ENCODE peak calls at places on chromosomes 11 and 22, in four cellular contexts. M, W, C and P are unnamed samples.

GRCh38 chr22:36731916-36732315 is 28.4 kb upstream of the CACNG2 start:
- DNase-seq in C (peak), M (no peak), W (no peak), P (no peak)

GRCh38 chr22:38879102-38879729 is 7.2 kb upstream of the CBX6 start:
- DNase-seq in M (no peak), W (no peak), C (no peak), P (no peak)

GRCh38 chr11:122069946-122070345 is 46.1 kb downstream of the BLID start:
- DNase-seq in W (peak), M (no peak), C (peak), P (peak)

GRCh38 chr11:35682230-35683195 is 19.9 kb downstream of the TRIM44 start:
- DNase-seq in M (no peak), C (no peak), W (no peak), P (no peak)

GRCh38 chr11:100247701-100248100 is 439.4 kb upstream of the ARHGAP42 start:
- DNase-seq in M (no peak), W (no peak), C (no peak), P (no peak)

GRCh38 chr22:31852691-31853370 is 91.5 kb upstream of the YWHAH start:
- DNase-seq in W (no peak), C (no peak), M (no peak), P (no peak)

GRCh38 chr11:46529086-46529905 is 64.5 kb downstream of the AMBRA1 start:
- DNase-seq in C (peak), M (no peak), W (peak), P (peak)

GRCh38 chr11:117449111-117449693 is 121.5 kb downstream of the CEP164 start:
- DNase-seq in M (no peak), C (peak), W (no peak), P (no peak)

GRCh38 chr22:26767351-26767970 is 110.1 kb downstream of the MIAT start:
- DNase-seq in M (no peak), W (no peak), C (no peak), P (no peak)

GRCh38 chr22:48824673-48825651 is 1002.7 kb downstream of the BRD1 start:
- DNase-seq in M (no peak), W (no peak), C (no peak), P (no peak)

GRCh38 chr11:134026655-134027343 is 42.1 kb upstream of the JAM3 start:
- DNase-seq in C (no peak), W (no peak), M (no peak), P (no peak)

GRCh38 chr11:101770648-101771047 is 144.2 kb upstream of the CEP126 start:
- DNase-seq in C (no peak), W (no peak), M (no peak), P (no peak)

GRCh38 chr22:40385041-40385782 is 14.8 kb downstream of the SGSM3 start:
- DNase-seq in C (no peak), W (no peak), M (no peak), P (peak)

GRCh38 chr11:128814856-128815705 is 52.0 kb downstream of the KCNJ1 start:
- DNase-seq in M (peak), W (no peak), C (peak), P (no peak)

GRCh38 chr11:123519797-123520193 is 89.7 kb downstream of the GRAMD1B start:
- DNase-seq in C (no peak), W (no peak), M (no peak), P (no peak)

GRCh38 chr22:50441428-50441993 is 33.3 kb downstream of the SBF1 start:
- DNase-seq in M (no peak), C (no peak), W (no peak), P (no peak)

GRCh38 chr11:133064152-133064877 is 468.0 kb downstream of the OPCML start:
- DNase-seq in M (no peak), W (peak), C (peak), P (peak)

GRCh38 chr11:128904303-128904871 is 13.2 kb downstream of the KCNJ5 start:
- DNase-seq in M (no peak), W (no peak), C (no peak), P (no peak)

GRCh38 chr22:30902496-30903357 is 65.8 kb downstream of the MORC2 start:
- DNase-seq in C (no peak), W (peak), M (no peak), P (peak)

GRCh38 chr11:47056261-47056915 is 119.8 kb downstream of the CSTPP1 start:
- DNase-seq in C (no peak), W (no peak), M (no peak), P (no peak)

GRCh38 chr11:10604340-10604748 is 35.9 kb upstream of the LYVE1 start:
- DNase-seq in M (no peak), C (peak), W (no peak), P (no peak)

GRCh38 chr11:128715691-128716153 is 21.9 kb downstream of the FLI1 start:
- DNase-seq in C (no peak), W (no peak), M (no peak), P (no peak)

GRCh38 chr22:39184586-39185577 is 32.4 kb upstream of the CBX7 start:
- DNase-seq in M (no peak), C (peak), W (no peak), P (no peak)

GRCh38 chr11:102767800-102768199 is 12.6 kb downstream of the MMP10 start:
- DNase-seq in M (no peak), W (no peak), C (no peak), P (no peak)

GRCh38 chr11:10550503-10550902 is 9.5 kb upstream of the RNF141 start:
- DNase-seq in C (no peak), M (peak), W (no peak), P (no peak)

GRCh38 chr22:39148727-39149535 is 3.5 kb downstream of the CBX7 start:
- DNase-seq in C (peak), M (no peak), W (peak), P (peak)

GRCh38 chr11:4511267-4511666 is 28.8 kb downstream of the OR52K1 start:
- DNase-seq in W (no peak), C (no peak), M (no peak), P (no peak)

GRCh38 chr11:73570415-73571114 is 27.3 kb downstream of the FAM168A start:
- DNase-seq in M (no peak), C (no peak), W (no peak), P (no peak)

GRCh38 chr11:34359548-34359891 is 1.7 kb upstream of the ABTB2 start:
- DNase-seq in M (no peak), W (no peak), C (no peak), P (peak)

GRCh38 chr11:15893080-15893492 is 463.3 kb downstream of the SOX6 start:
- DNase-seq in M (peak), W (no peak), C (no peak), P (no peak)

GRCh38 chr22:39650996-39651782 is 80.6 kb downstream of the CACNA1I start:
- DNase-seq in M (no peak), C (no peak), W (no peak), P (no peak)

GRCh38 chr22:49026476-49027121 is 801.1 kb downstream of the BRD1 start:
- DNase-seq in C (no peak), M (no peak), W (no peak), P (no peak)

GRCh38 chr11:93567406-93567819 is 24.2 kb upstream of the SMCO4 start:
- DNase-seq in W (peak), M (no peak), C (peak), P (no peak)

GRCh38 chr11:75345455-75346224 is 5.8 kb downstream of the ARRB1 start:
- DNase-seq in W (no peak), M (no peak), C (no peak), P (no peak)

GRCh38 chr22:26522012-26522411 is 9.7 kb upstream of the TFIP11 start:
- DNase-seq in M (no peak), C (no peak), W (no peak), P (no peak)

GRCh38 chr11:7688238-7688826 is 15.0 kb upstream of the CYB5R2 start:
- DNase-seq in W (no peak), C (no peak), M (no peak), P (peak)
- TF ChIP-seq CTCF in W (no peak), C (no peak), M (peak), P (peak)

DNA sequence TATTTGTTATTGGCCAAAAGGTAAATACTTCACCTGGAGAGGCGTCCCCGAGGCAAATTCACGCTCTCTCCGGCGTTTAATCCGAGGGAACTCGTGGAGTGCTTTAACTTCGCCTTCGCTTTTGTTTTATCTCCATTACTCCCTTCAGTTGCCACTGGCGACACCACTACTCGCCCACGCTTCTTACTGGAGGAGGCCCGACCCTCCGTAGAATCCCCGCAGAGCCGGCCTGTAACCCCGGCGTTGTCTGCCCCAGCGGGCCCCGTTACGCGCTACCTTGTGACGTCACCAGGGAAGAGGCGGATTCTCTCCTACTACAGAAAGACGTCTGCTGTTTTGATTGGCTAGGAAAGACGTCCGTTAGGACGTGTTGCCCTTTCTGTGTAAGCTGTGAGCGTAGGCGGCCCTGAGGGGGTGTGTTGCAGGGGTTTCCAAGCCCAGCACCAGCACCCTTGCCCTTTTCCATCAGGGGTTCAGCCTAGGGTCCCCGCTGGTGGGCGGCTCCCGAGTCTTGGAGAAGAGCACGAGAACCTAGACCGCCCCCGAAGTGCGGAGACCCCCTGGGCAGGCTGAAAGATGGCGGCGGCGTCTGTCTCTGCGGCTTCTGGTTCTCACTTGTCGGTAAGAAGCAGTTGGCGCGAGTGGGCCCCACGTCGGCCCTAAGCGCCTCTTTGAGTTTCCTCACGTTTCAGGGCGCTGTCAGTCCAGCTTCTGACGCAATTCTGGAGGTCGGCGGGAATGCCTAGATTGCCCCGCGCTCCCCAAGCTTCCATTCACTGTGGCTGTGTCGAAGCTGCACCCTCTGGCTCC is at the start of gene CEP57:
- DNase-seq in W (peak), M (peak), C (peak), P (peak)
- TF ChIP-seq CTCF in W (no peak), M (no peak), C (no peak), P (no peak)

DNA sequence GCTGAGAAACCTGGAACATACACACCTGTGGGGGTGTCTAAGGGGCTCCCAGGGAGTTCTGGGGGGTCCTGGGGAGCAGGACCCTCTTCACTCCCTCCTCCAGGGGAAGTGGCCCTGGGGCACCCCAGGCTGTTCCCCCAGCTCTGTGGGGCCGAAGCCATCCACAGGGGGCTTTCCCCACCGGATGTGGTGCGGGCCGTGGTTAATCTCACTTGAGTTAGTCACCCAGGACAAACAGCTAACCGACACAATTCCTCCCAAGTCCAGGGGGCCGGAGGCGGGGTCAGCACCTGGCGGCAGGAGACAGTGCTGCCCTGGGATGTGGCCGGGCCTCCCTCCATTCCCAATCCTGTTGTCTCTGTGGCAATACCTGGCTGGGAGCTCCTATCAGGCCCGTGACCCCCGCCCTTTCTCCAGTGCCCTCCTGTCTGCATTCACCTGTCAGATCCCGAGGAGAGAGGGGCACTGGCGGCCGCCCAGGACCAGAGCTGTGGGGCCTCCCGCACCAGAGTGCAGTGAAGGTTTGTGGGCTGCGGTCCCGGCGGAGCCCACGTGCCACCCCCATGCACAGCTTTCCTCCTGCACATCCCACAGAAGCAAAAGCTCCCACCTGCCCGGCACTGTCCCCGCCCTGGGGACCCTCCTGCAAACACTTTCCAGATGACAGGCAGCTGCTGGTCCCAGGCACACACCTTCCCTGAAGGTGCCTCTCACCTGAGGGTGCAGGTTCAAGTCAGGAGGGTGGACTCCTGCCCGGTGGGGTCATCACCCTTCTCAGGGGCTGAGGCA is 5.2 kb upstream of the MUC5AC start:
- DNase-seq in C (no peak), M (no peak), W (peak), P (peak)
- TF ChIP-seq CTCF in C (no peak), M (no peak), W (no peak), P (no peak)

DNA sequence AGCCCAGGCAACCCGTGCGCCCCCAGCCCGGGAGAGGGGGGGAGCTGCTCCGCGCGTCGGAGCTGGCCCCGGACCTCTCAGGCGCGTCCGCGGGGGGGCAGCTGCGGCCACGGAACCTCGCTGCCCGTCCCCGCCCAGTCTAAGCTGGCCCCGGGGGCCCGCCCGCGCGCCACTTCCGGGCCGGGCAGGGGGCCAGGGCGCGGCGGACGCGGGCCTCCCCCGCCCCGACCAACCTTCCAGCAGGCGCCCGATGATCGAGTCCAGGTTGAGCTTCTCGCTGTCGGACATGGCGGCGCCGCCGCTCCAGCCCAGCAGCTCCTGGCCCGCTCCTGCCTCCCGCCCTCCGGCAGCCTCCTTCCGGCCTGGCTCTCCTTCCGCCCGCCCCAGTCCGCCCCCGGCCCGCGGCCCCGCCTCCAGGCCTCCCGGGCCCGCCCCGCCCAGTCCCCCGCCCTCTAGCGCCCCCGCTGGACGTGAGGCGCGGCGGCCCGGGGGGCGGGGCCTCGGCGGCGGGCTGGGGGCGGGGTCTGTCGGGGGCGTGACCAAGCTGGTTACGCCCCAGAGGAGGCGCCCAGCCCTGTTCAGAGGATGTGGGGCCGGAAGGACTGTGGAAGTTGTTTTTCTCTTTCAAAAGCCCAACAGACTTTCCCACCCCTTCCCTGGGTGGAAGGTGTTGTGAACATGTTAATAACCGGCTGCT is at the start of gene PPP1CA:
- DNase-seq in C (peak), M (peak), W (peak), P (peak)
- TF ChIP-seq CTCF in C (no peak), M (peak), W (no peak), P (peak)

GRCh38 chr11:86360775-86361395 is 13.8 kb upstream of the CCDC81 start:
- DNase-seq in M (peak), C (no peak), W (no peak), P (no peak)
- TF ChIP-seq CTCF in M (peak), C (no peak), W (no peak), P (no peak)

GRCh38 chr22:24108073-24108472 is 73.2 kb upstream of the SUSD2 start:
- DNase-seq in M (no peak), C (no peak), W (no peak), P (no peak)
- TF ChIP-seq CTCF in M (no peak), C (no peak), W (no peak), P (no peak)

DNA sequence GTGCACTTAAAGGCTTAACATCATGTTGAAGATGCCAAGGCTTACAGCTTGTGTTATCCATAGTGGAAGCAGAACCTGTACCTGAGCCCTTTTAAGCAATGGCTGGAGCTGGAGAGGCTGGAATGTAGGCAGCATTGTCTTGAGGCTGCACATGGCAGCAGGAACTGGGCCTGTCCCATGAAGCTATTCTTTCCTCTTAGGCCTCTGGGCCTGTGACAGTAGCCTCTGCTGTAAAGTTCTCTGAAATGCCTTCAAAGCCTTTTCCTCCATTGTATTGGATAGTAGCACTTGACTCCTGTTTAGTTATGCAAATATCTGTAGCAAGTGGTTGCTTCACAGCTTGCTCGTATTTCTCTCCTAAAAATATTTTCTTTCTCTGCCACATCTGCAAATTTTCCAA is 127.4 kb upstream of the ANO5 start:
- DNase-seq in C (no peak), M (no peak), W (no peak), P (no peak)
- TF ChIP-seq CTCF in C (no peak), M (no peak), W (no peak), P (no peak)

GRCh38 chr11:113806403-113806802 is 26.8 kb downstream of the CLDN25 start:
- DNase-seq in C (no peak), M (no peak), W (no peak), P (peak)
- TF ChIP-seq CTCF in C (peak), M (peak), W (no peak), P (peak)

GRCh38 chr22:46910624-46911023 is 148.2 kb downstream of the TBC1D22A start:
- DNase-seq in C (no peak), W (no peak), M (no peak), P (no peak)

GRCh38 chr22:46909237-46910030 is 147.0 kb downstream of the TBC1D22A start:
- DNase-seq in W (no peak), M (no peak), C (no peak), P (no peak)

GRCh38 chr22:46908641-46909107 is 146.2 kb downstream of the TBC1D22A start:
- DNase-seq in W (no peak), C (no peak), M (no peak), P (no peak)

GRCh38 chr22:46914481-46914880 is 152.0 kb downstream of the TBC1D22A start:
- DNase-seq in C (no peak), M (no peak), W (no peak), P (no peak)

DNA sequence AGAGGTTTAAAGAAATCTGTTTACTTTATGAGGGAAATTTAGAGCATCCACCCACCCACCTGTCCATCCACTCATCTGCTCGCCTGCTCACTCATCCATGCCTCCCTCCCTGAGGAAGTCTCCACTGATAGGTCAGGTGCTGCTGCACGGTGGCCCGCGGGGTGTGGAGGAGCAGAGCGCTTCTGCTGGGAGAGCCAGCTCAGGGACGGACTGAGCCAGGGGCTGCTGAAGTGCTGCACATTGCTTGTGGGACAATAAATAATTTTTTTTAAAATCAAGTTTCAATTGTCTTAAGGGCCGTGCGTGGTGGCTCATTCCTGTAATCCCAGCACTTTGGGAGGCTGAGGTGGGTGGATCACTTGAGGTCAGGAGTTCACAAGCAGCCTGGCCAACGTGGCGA is 148.9 kb downstream of the TBC1D22A start:
- DNase-seq in W (no peak), C (no peak), M (no peak), P (no peak)
- TF ChIP-seq CTCF in W (no peak), C (no peak), M (no peak), P (no peak)

DNA sequence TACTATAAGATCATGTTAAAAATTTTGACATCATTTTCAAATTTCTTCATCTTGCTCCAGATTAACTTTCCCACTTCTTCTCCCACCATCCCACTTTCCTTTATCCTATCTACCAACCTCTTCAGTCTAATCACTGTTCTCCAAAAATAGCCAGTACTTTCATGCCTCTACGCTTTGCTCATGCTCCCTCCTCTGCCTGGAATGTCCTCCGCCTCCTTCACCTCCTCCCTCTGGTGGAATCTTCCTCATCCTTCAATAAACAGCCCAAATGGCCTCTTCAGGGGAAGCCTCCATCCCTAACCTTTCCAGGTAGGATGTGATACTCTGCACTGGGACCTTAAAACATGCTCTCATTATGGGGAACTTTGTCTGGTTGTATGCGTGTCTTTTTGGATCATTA is 7.8 kb upstream of the CSRP3 start:
- DNase-seq in C (no peak), M (no peak), W (no peak), P (no peak)
- TF ChIP-seq CTCF in C (no peak), M (no peak), W (no peak), P (no peak)